ENCODE peak calls at places on chromosomes 12 and 14, in ten cellular contexts. One of them, this sample, is unnamed.

GRCh38 chr14:36097356-36097755 is 79.2 kb downstream of the PTCSC3 start:
- DNase-seq in neural crest cell: no peak
- DNase-seq in cardiac fibroblast: no peak
- DNase-seq in neural progenitor cell: no peak
- DNase-seq in tibial nerve: no peak
- DNase-seq in WTC11: no peak
- DNase-seq in Peyer's patch: no peak
- DNase-seq in endothelial cell: no peak
- DNase-seq in fibroblast of pulmonary artery: no peak
- DNase-seq in heart left ventricle: no peak
- DNase-seq in this sample: no peak

GRCh38 chr14:91383439-91383838 is 34.2 kb downstream of the CCDC88C start:
- DNase-seq in neural crest cell: no peak
- DNase-seq in cardiac fibroblast: no peak
- DNase-seq in neural progenitor cell: peak
- DNase-seq in tibial nerve: no peak
- DNase-seq in WTC11: peak
- DNase-seq in Peyer's patch: no peak
- DNase-seq in endothelial cell: no peak
- DNase-seq in fibroblast of pulmonary artery: no peak
- DNase-seq in heart left ventricle: no peak
- DNase-seq in this sample: no peak

GRCh38 chr14:104573930-104574329 is 5.6 kb upstream of the C14orf180 start:
- DNase-seq in neural crest cell: no peak
- DNase-seq in cardiac fibroblast: no peak
- DNase-seq in neural progenitor cell: peak
- DNase-seq in tibial nerve: no peak
- DNase-seq in WTC11: no peak
- DNase-seq in Peyer's patch: no peak
- DNase-seq in endothelial cell: no peak
- DNase-seq in fibroblast of pulmonary artery: no peak
- DNase-seq in heart left ventricle: peak
- DNase-seq in this sample: no peak

GRCh38 chr12:67471810-67472209 is 176.7 kb upstream of the DYRK2 start:
- DNase-seq in neural crest cell: no peak
- DNase-seq in cardiac fibroblast: no peak
- DNase-seq in neural progenitor cell: no peak
- DNase-seq in tibial nerve: no peak
- DNase-seq in WTC11: no peak
- DNase-seq in Peyer's patch: no peak
- DNase-seq in endothelial cell: no peak
- DNase-seq in fibroblast of pulmonary artery: no peak
- DNase-seq in heart left ventricle: peak
- DNase-seq in this sample: no peak

GRCh38 chr14:88804035-88804434 is 11.3 kb upstream of the EML5 start:
- DNase-seq in neural crest cell: no peak
- DNase-seq in cardiac fibroblast: peak
- DNase-seq in neural progenitor cell: no peak
- DNase-seq in tibial nerve: no peak
- DNase-seq in WTC11: no peak
- DNase-seq in Peyer's patch: no peak
- DNase-seq in endothelial cell: no peak
- DNase-seq in fibroblast of pulmonary artery: no peak
- DNase-seq in heart left ventricle: no peak
- DNase-seq in this sample: no peak

GRCh38 chr12:65876898-65877721 is 52.8 kb downstream of the HMGA2 start:
- DNase-seq in neural crest cell: no peak
- DNase-seq in cardiac fibroblast: peak
- DNase-seq in neural progenitor cell: peak
- DNase-seq in tibial nerve: no peak
- DNase-seq in WTC11: peak
- DNase-seq in Peyer's patch: no peak
- DNase-seq in endothelial cell: no peak
- DNase-seq in fibroblast of pulmonary artery: peak
- DNase-seq in heart left ventricle: no peak
- DNase-seq in this sample: no peak

GRCh38 chr12:108611884-108612415 is 14.1 kb upstream of the TMEM119 start:
- DNase-seq in neural crest cell: peak
- DNase-seq in cardiac fibroblast: peak
- DNase-seq in neural progenitor cell: peak
- DNase-seq in tibial nerve: no peak
- DNase-seq in WTC11: peak
- DNase-seq in Peyer's patch: peak
- DNase-seq in endothelial cell: peak
- DNase-seq in fibroblast of pulmonary artery: peak
- DNase-seq in heart left ventricle: no peak
- DNase-seq in this sample: no peak

GRCh38 chr14:70567791-70568190 is 32.7 kb downstream of the MED6 start:
- DNase-seq in neural crest cell: peak
- DNase-seq in cardiac fibroblast: peak
- DNase-seq in neural progenitor cell: peak
- DNase-seq in tibial nerve: no peak
- DNase-seq in WTC11: peak
- DNase-seq in Peyer's patch: no peak
- DNase-seq in endothelial cell: peak
- DNase-seq in fibroblast of pulmonary artery: peak
- DNase-seq in heart left ventricle: no peak
- DNase-seq in this sample: peak

GRCh38 chr12:40775681-40776080 is 83.4 kb downstream of the CNTN1 start:
- DNase-seq in neural crest cell: no peak
- DNase-seq in cardiac fibroblast: peak
- DNase-seq in neural progenitor cell: no peak
- DNase-seq in tibial nerve: no peak
- DNase-seq in WTC11: no peak
- DNase-seq in Peyer's patch: no peak
- DNase-seq in endothelial cell: no peak
- DNase-seq in fibroblast of pulmonary artery: no peak
- DNase-seq in heart left ventricle: no peak
- DNase-seq in this sample: no peak

GRCh38 chr14:106528717-106529116 is 1002.3 kb downstream of the TMEM121 start:
- DNase-seq in neural crest cell: no peak
- DNase-seq in cardiac fibroblast: no peak
- DNase-seq in neural progenitor cell: no peak
- DNase-seq in tibial nerve: no peak
- DNase-seq in WTC11: no peak
- DNase-seq in Peyer's patch: no peak
- DNase-seq in endothelial cell: no peak
- DNase-seq in fibroblast of pulmonary artery: no peak
- DNase-seq in heart left ventricle: no peak
- DNase-seq in this sample: no peak

GRCh38 chr14:106530031-106530422 is 1003.6 kb downstream of the TMEM121 start:
- DNase-seq in neural crest cell: no peak
- DNase-seq in cardiac fibroblast: no peak
- DNase-seq in neural progenitor cell: no peak
- DNase-seq in tibial nerve: no peak
- DNase-seq in WTC11: no peak
- DNase-seq in Peyer's patch: no peak
- DNase-seq in endothelial cell: no peak
- DNase-seq in fibroblast of pulmonary artery: no peak
- DNase-seq in heart left ventricle: no peak
- DNase-seq in this sample: no peak

DNA sequence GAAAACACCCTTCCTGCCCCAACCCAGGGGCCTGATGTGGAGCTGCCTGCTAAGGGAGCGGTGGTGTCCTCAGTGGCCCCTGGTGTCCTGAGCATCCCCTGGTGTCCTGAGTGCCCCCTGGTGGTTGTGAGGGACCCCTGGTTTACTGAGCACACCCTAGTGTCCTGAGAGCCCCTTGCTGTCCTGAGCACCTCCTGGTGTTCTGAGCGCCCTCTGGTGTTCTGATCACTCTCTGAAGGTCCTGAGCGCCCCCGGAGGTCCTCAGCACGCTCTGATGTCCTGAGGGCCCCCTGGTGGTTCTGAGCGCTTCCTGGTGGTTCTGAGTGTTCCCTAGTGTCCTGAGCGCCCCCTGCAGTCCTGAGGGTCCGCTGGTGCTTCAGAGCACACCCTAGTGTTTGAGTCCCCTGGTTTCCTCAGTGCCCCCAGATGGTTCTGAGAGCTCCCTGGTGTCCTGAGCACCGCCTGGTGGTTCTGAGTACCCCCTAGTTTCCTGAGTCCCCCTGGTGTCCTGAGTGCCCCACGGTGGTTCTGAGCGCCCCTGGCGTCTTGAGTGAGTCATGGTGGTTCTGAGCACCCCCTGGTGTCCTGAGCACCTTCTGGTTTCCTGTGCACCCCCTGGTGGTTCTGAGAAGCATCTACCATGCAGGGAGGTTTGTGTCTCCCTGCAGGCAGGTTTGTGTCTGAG is 1004.2 kb downstream of the TMEM121 start:
- DNase-seq in neural crest cell: no peak
- DNase-seq in cardiac fibroblast: no peak
- DNase-seq in neural progenitor cell: no peak
- DNase-seq in tibial nerve: no peak
- DNase-seq in WTC11: no peak
- DNase-seq in Peyer's patch: peak
- DNase-seq in endothelial cell: no peak
- DNase-seq in fibroblast of pulmonary artery: no peak
- DNase-seq in heart left ventricle: no peak
- DNase-seq in this sample: peak
- TF ChIP-seq CTCF in neural crest cell: no peak
- TF ChIP-seq CTCF in cardiac fibroblast: no peak
- TF ChIP-seq CTCF in neural progenitor cell: no peak
- TF ChIP-seq CTCF in tibial nerve: no peak
- TF ChIP-seq CTCF in WTC11: no peak
- TF ChIP-seq CTCF in Peyer's patch: no peak
- TF ChIP-seq CTCF in endothelial cell: no peak
- TF ChIP-seq CTCF in fibroblast of pulmonary artery: no peak
- TF ChIP-seq CTCF in heart left ventricle: no peak
- TF ChIP-seq CTCF in this sample: peak

GRCh38 chr14:45902241-45902640 is 649.2 kb upstream of the MIS18BP1 start:
- DNase-seq in neural crest cell: no peak
- DNase-seq in cardiac fibroblast: no peak
- DNase-seq in neural progenitor cell: no peak
- DNase-seq in tibial nerve: no peak
- DNase-seq in WTC11: no peak
- DNase-seq in Peyer's patch: no peak
- DNase-seq in endothelial cell: no peak
- DNase-seq in fibroblast of pulmonary artery: no peak
- DNase-seq in heart left ventricle: no peak
- DNase-seq in this sample: no peak
- TF ChIP-seq CTCF in neural crest cell: no peak
- TF ChIP-seq CTCF in cardiac fibroblast: no peak
- TF ChIP-seq CTCF in neural progenitor cell: no peak
- TF ChIP-seq CTCF in tibial nerve: no peak
- TF ChIP-seq CTCF in WTC11: no peak
- TF ChIP-seq CTCF in Peyer's patch: no peak
- TF ChIP-seq CTCF in endothelial cell: no peak
- TF ChIP-seq CTCF in fibroblast of pulmonary artery: no peak
- TF ChIP-seq CTCF in heart left ventricle: no peak
- TF ChIP-seq CTCF in this sample: no peak

DNA sequence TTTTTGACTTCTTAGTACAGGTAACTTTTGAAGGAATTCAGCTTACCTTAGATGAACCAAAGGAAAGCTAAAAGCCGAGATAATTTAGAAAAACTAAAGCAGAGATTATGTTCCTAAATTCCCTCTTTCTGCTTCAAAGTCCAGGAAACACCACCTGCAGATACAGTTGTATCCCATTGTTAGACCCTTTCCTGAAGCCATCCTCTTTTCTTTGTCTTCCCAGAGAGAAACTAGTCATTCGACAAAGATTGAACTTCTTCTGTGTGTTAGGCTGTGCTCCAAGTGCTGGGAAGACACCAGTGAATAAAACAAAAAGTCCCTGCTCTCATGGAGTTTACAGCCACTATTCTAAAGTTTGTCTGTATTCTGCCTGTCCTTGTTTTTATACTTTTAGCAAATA is 29.3 kb downstream of the PPM1A start:
- DNase-seq in neural crest cell: no peak
- DNase-seq in cardiac fibroblast: no peak
- DNase-seq in neural progenitor cell: peak
- DNase-seq in tibial nerve: no peak
- DNase-seq in WTC11: no peak
- DNase-seq in Peyer's patch: no peak
- DNase-seq in endothelial cell: no peak
- DNase-seq in fibroblast of pulmonary artery: no peak
- DNase-seq in heart left ventricle: no peak
- DNase-seq in this sample: no peak
- TF ChIP-seq CTCF in neural crest cell: no peak
- TF ChIP-seq CTCF in cardiac fibroblast: no peak
- TF ChIP-seq CTCF in neural progenitor cell: no peak
- TF ChIP-seq CTCF in tibial nerve: no peak
- TF ChIP-seq CTCF in WTC11: no peak
- TF ChIP-seq CTCF in Peyer's patch: no peak
- TF ChIP-seq CTCF in endothelial cell: no peak
- TF ChIP-seq CTCF in fibroblast of pulmonary artery: no peak
- TF ChIP-seq CTCF in heart left ventricle: no peak
- TF ChIP-seq CTCF in this sample: no peak

GRCh38 chr12:69470189-69471094 is at the start of gene FRS2:
- DNase-seq in neural crest cell: peak
- DNase-seq in cardiac fibroblast: peak
- DNase-seq in neural progenitor cell: peak
- DNase-seq in tibial nerve: peak
- DNase-seq in WTC11: peak
- DNase-seq in Peyer's patch: peak
- DNase-seq in endothelial cell: peak
- DNase-seq in fibroblast of pulmonary artery: peak
- DNase-seq in heart left ventricle: peak
- DNase-seq in this sample: peak
- TF ChIP-seq CTCF in neural crest cell: peak
- TF ChIP-seq CTCF in cardiac fibroblast: peak
- TF ChIP-seq CTCF in neural progenitor cell: peak
- TF ChIP-seq CTCF in tibial nerve: peak
- TF ChIP-seq CTCF in WTC11: no peak
- TF ChIP-seq CTCF in Peyer's patch: peak
- TF ChIP-seq CTCF in endothelial cell: no peak
- TF ChIP-seq CTCF in fibroblast of pulmonary artery: peak
- TF ChIP-seq CTCF in heart left ventricle: no peak
- TF ChIP-seq CTCF in this sample: peak